ENCODE peak calls at places on chromosomes 4 and X, in five cellular contexts. K, Z, C, V and P are unnamed samples.

GRCh38 chr4:189001283-189001970 is 862.2 kb downstream of the TRIML1 start:
- DNase-seq in C (no peak), K (no peak), Z (no peak), V (no peak), P (no peak)

GRCh38 chrX:115948018-115948923 is 222.3 kb upstream of the AGTR2 start:
- DNase-seq in V (no peak), C (no peak), Z (no peak), K (peak; percentile 42), P (no peak)

GRCh38 chr4:169027663-169028062 is 17.6 kb upstream of the CBR4 start:
- DNase-seq in C (no peak), Z (no peak), V (no peak), K (no peak), P (no peak)

GRCh38 chr4:185383451-185383850 is 12.3 kb downstream of the LRP2BP start:
- DNase-seq in C (no peak), K (no peak), Z (no peak), V (no peak), P (no peak)

GRCh38 chrX:41684138-41684537 is 4.6 kb upstream of the GPR34 start:
- DNase-seq in V (no peak), C (no peak), K (no peak), Z (no peak), P (no peak)

GRCh38 chrX:134013092-134013497 is 27.7 kb upstream of the GPC3 start:
- DNase-seq in Z (no peak), K (no peak), V (no peak), C (no peak), P (no peak)

GRCh38 chr4:137611998-137612700 is 79.9 kb upstream of the PCDH18 start:
- DNase-seq in Z (no peak), C (no peak), K (no peak), V (peak; percentile 20), P (no peak)

GRCh38 chrX:148417934-148418333 is 82.5 kb upstream of the AFF2 start:
- DNase-seq in K (no peak), C (no peak), V (no peak), Z (no peak), P (no peak)

GRCh38 chrX:40887476-40887875 is 152.1 kb upstream of the MED14 start:
- DNase-seq in V (no peak), C (no peak), Z (no peak), K (no peak), P (peak; percentile 55)

GRCh38 chr4:915595-915994 is 16.5 kb downstream of the GAK start:
- DNase-seq in C (peak; percentile 33), K (no peak), Z (no peak), V (no peak), P (no peak)

GRCh38 chr4:52619591-52619931 is 39.5 kb downstream of the USP46 start:
- DNase-seq in Z (no peak), C (no peak), K (no peak), V (no peak), P (no peak)

GRCh38 chrX:13506574-13506973 is 62.8 kb upstream of the EGFL6 start:
- DNase-seq in Z (peak; percentile 14), C (peak; percentile 51), V (no peak), K (peak; percentile 34), P (peak; percentile 2)

GRCh38 chr4:41142946-41143720 is 71.2 kb downstream of the APBB2 start:
- DNase-seq in C (no peak), K (no peak), V (peak; percentile 93), Z (no peak), P (peak; percentile 85)

GRCh38 chrX:41653125-41653524 is 35.6 kb upstream of the GPR34 start:
- DNase-seq in V (no peak), C (no peak), Z (no peak), K (no peak), P (no peak)

GRCh38 chrX:110004210-110004609 is 1.3 kb downstream of the TMEM164 start:
- DNase-seq in C (no peak), Z (no peak), K (no peak), V (no peak), P (no peak)

GRCh38 chr4:165096776-165097175 is 15.9 kb downstream of the TMEM192 start:
- DNase-seq in V (no peak), C (peak; percentile 16), K (peak; percentile 20), Z (no peak), P (peak; percentile 21)

GRCh38 chrX:152899874-152900719 is 2.2 kb downstream of the ZNF185 start:
- DNase-seq in V (no peak), Z (no peak), K (no peak), C (no peak), P (no peak)

GRCh38 chr4:139857021-139857420 is 191.4 kb downstream of the MGST2 start:
- DNase-seq in V (no peak), Z (no peak), K (no peak), C (no peak), P (no peak)

GRCh38 chr4:130257271-130257670 is 1161.3 kb downstream of the C4orf33 start:
- DNase-seq in C (no peak), V (no peak), K (no peak), Z (no peak), P (peak; percentile 92)

GRCh38 chr4:85486425-85487101 is 11.6 kb downstream of the ARHGAP24 start:
- DNase-seq in Z (no peak), K (no peak), V (no peak), C (no peak), P (no peak)

GRCh38 chr4:119525771-119526712 is 102.6 kb downstream of the PDE5A start:
- DNase-seq in V (no peak), K (no peak), Z (no peak), C (no peak), P (peak; percentile 31)

GRCh38 chr4:752196-752861 is 46.7 kb downstream of the PCGF3 start:
- DNase-seq in Z (no peak), V (no peak), C (no peak), K (no peak), P (no peak)

GRCh38 chr4:150072906-150073714 is 5.1 kb upstream of the DCLK2 start:
- DNase-seq in C (no peak), K (no peak), V (no peak), Z (no peak), P (peak; percentile 92)

DNA sequence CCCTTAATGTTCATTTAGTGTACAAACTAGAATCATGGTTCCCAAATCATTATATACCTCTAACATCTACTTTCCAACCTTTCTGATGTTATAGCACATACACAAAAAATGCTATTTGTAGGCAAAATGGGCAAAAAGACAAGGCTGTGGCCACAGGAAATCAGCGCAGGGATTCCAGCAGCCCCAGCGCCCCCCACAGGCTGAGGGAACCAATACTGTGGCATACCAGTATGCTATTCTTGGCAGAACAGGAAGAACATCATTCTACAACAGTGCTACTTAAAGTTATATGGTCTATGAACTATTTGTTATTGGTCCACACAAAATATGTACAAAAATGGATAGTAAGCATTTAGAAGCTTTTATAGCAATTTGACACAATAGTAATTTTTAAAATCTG is 25.3 kb downstream of the STEEP1 start:
- DNase-seq in C (peak; percentile 11), Z (peak; percentile 12), K (no peak), V (no peak), P (no peak)
- TF ChIP-seq CTCF in C (peak; percentile 66), Z (no peak), K (no peak), V (no peak), P (peak; percentile 26)

DNA sequence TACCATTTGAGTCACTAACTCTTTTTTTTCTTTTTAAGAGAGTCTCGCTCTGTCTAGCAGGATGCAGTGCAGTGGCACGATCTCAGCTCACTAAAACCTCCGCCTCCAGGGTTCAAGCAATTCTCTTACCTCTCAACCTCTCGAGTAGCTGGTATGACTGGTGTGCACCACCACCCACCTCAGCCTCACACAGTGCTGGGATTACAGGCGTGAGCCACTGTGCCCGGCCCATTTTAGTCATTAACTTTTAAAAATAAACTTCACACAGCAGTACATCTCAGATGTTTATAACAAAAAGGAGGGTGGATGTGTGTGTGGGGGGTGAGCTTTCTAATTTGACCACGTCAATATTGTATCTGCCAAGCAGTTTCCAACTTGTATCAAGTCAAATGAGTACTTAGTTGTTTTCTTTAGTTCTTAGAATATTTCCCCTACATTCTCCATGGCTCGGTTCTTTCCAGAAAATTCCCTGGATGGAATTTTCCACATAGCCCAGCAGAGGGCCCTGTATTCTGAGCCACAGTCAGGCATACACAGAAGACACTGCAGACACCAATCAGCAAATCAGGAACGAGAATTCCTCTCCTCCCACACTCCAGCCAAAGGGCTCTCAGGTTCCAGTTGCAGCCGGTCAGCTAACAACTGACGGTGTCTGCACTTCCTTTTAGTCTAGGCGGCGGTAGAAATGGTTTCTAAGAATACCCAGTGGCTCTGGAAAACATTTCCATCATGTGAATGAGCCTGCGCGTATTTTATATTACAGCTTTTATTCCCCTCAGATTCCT is 20.1 kb upstream of the ARAF start:
- DNase-seq in C (no peak), Z (peak; percentile 53), K (peak; percentile 32), V (peak; percentile 87), P (peak; percentile 90)
- TF ChIP-seq CTCF in C (peak; percentile 55), Z (peak; percentile 42), K (peak; percentile 35), V (peak; percentile 58), P (peak; percentile 74)

GRCh38 chr4:123553733-123554132 is 157.1 kb downstream of the SPRY1 start:
- DNase-seq in K (no peak), C (no peak), V (no peak), Z (no peak), P (no peak)

GRCh38 chr4:123554819-123555499 is 158.4 kb downstream of the SPRY1 start:
- DNase-seq in C (no peak), K (no peak), Z (no peak), V (no peak), P (no peak)

GRCh38 chr4:123554263-123554662 is 157.7 kb downstream of the SPRY1 start:
- DNase-seq in V (no peak), K (no peak), Z (no peak), C (no peak), P (no peak)

GRCh38 chr4:123555500-123556273 is 159.1 kb downstream of the SPRY1 start:
- DNase-seq in V (no peak), C (no peak), K (no peak), Z (no peak), P (no peak)

GRCh38 chr4:123553279-123553678 is 156.7 kb downstream of the SPRY1 start:
- DNase-seq in K (no peak), Z (no peak), C (peak; percentile 11), V (no peak), P (no peak)
- TF ChIP-seq CTCF in K (no peak), Z (no peak), C (no peak), V (no peak), P (no peak)

DNA sequence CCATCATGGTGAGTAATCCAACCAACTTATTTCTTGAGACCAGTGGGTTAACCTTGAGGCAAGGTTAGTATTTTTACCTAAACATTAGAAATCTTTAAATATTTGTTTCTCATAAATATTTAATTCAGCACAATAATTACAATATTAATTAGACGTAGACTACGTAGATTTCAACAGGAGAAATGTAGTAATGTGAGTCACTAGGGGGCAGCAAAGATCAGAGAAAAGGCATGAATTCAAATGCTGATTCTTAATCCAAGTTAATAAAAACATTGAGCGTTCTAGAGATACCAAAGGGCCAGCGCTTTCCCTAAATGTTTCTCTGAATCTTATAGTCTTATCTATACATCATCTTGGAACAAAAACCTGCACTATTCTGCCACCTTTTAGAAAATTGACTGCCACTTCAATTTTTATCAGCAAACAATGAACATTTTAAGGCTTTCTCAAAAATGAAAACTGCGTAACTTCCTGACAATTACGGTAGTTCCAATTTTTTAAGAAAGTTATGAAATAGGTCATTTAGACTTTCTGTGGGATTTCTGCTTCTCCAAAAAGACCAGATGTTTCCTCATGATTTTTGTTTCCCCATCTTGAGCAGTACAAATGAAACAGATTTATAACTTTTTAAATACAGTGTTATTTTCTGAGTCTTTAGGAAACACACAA is 180.7 kb downstream of the GASK1B start:
- DNase-seq in K (peak; percentile 64), Z (peak; percentile 62), V (peak; percentile 57), C (peak; percentile 38), P (peak; percentile 66)
- TF ChIP-seq CTCF in K (peak; percentile 64), Z (peak; percentile 86), V (peak; percentile 44), C (peak; percentile 85), P (peak; percentile 93)